ENCODE peak calls at places on chromosomes 16 and 17, in five cellular contexts. F is pancreas; Z is aorta; Y is hepatocyte; P is CD8-positive, alpha-beta memory T cell. X is an unnamed sample.

GRCh38 chr17:45382982-45383381 is 49.7 kb downstream of the ARHGAP27 start:
- DNase-seq in F (no peak), P (no peak), Z (no peak), Y (no peak), X (no peak)

GRCh38 chr16:48014349-48015135 is 141.3 kb downstream of the ABCC12 start:
- DNase-seq in Y (peak), P (no peak), F (no peak), Z (no peak), X (no peak)

GRCh38 chr17:33183487-33184026 is 109.5 kb downstream of the ASIC2 start:
- DNase-seq in Z (no peak), Y (no peak), F (no peak), P (no peak), X (no peak)

GRCh38 chr16:77570574-77570973 is 135.7 kb upstream of the ADAMTS18 start:
- DNase-seq in Z (no peak), Y (no peak), F (no peak), P (no peak), X (no peak)

GRCh38 chr17:15271731-15272130 is 6.6 kb upstream of the PMP22 start:
- DNase-seq in Z (no peak), F (no peak), Y (no peak), P (no peak), X (no peak)

GRCh38 chr17:7213895-7214299 is 5.7 kb downstream of the DLG4 start:
- DNase-seq in Z (peak), Y (peak), F (peak), P (no peak), X (peak)

GRCh38 chr17:45393477-45393876 is 39.2 kb downstream of the ARHGAP27 start:
- DNase-seq in F (no peak), Z (no peak), P (no peak), Y (no peak), X (no peak)

GRCh38 chr17:6330936-6331335 is 104.0 kb downstream of the AIPL1 start:
- DNase-seq in Y (no peak), F (no peak), Z (no peak), P (no peak), X (no peak)

GRCh38 chr16:10951016-10951415 is 6.7 kb downstream of the CLEC16A start:
- DNase-seq in P (no peak), Z (no peak), Y (no peak), F (no peak), X (no peak)

GRCh38 chr17:6254036-6254435 is 180.9 kb downstream of the AIPL1 start:
- DNase-seq in F (no peak), Z (no peak), Y (no peak), P (no peak), X (no peak)

GRCh38 chr16:4306439-4307214 is 9.2 kb upstream of the GLIS2 start:
- DNase-seq in P (peak), Y (peak), F (peak), Z (no peak), X (no peak)

GRCh38 chr16:31141489-31142108 is 6.1 kb upstream of the PRSS8 start:
- DNase-seq in F (peak), Y (peak), P (no peak), Z (no peak), X (no peak)

GRCh38 chr17:56244268-56244890 is 91.1 kb downstream of the ANKFN1 start:
- DNase-seq in P (no peak), Z (no peak), F (no peak), Y (no peak), X (no peak)

GRCh38 chr17:28366605-28367004 is 1.6 kb upstream of the SEBOX start:
- DNase-seq in P (no peak), F (no peak), Z (no peak), Y (no peak), X (no peak)

GRCh38 chr17:74532115-74532514 is 840 bp upstream of the CD300LB start:
- DNase-seq in Y (no peak), F (no peak), P (no peak), Z (peak), X (peak)

GRCh38 chr16:89855986-89856385 is 17.4 kb upstream of the TCF25 start:
- DNase-seq in Z (no peak), Y (no peak), P (no peak), F (no peak), X (no peak)

GRCh38 chr17:82935944-82936767 is 96.3 kb upstream of the ZNF750 start:
- DNase-seq in Y (no peak), F (no peak), P (no peak), Z (peak), X (no peak)

GRCh38 chr16:6146874-6147425 is 1049.4 kb upstream of the EEF2KMT start:
- DNase-seq in F (no peak), Z (no peak), P (no peak), Y (no peak), X (no peak)

GRCh38 chr17:40520991-40521453 is 19.6 kb upstream of the TNS4 start:
- DNase-seq in P (no peak), F (no peak), Z (peak), Y (no peak), X (no peak)

GRCh38 chr16:81571592-81572230 is 127.1 kb downstream of the CMIP start:
- DNase-seq in Y (no peak), Z (no peak), F (no peak), P (no peak), X (no peak)

DNA sequence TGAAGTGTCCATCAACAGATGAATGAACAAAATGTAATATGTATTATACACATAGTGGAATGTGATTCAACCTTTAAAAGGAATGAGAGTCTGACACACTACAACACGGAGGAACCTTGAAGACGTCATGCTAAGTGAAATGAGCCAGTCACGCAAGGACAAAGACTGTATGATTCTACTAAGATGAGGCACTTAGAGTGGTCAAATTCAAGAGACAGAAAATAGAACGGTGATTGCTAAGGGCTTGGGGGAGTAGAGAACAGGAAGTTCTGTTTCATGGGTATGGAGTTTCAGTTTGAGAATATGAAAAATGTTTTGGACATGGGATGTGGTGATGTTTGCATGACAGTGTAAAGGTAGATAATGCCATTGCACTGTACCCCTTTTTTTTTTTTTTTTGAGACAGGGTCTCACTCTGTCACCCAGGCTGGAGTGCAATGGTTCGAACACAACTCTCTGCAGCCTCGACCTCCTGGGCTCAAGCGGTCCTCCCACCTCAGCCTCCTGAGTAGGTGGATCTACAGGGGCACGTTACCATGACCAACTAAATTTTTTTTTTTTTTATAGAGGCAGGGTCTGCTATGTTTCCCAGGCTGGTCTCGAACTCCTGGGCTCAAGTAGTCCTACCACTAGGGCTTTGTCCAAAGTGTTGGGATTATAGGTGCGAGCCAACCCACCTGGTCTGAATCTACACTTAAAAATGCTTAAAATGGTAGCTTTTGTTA is 2.9 kb upstream of the CCDC102A start:
- DNase-seq in P (no peak), Y (no peak), Z (peak), F (no peak), X (no peak)
- H3K27ac ChIP-seq in P (peak), Y (no peak), Z (no peak), F (no peak), X (no peak)

DNA sequence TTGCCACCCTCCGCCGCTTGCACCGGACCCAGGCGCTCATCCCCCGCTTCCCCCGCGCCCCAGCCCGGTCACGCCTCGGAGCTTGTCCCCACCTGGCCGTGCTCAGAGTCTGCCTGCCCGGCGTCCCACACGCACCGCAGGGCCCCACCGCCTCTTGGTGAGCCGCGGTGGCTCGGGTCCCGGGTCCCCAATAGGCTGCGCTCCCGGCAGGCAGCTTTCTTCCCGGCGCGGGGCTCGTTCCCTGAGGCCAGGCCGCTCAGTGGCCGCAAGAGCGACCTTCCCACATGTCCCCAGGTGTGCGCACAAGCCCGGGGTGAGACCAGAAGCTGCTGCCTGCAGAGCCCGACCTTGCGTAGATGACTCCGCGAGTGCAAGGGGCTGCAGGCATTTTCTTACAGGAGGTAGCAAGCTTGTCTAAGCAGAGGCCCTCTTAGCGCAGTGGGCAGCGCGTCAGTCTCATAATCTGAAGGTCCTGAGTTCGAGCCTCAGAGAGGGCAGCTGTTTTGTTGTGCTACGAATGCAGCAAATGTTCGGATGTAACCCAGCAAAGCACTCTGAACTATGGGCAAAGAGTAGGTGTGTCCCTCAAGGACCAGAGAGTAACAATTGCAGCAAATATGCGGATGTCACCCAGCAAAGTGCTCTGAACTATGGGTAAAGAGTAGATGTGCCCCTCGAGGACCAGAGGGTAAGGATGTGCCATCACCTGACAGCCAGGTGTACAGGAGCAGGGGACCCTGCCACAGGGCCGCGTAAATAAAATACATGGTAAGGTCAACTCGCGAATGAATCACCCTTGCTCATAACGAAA is 15.6 kb downstream of the TLE7 start:
- DNase-seq in Z (peak), F (peak), Y (peak), P (no peak), X (no peak)
- H3K4me3 ChIP-seq in Z (no peak), F (no peak), Y (peak), P (no peak), X (no peak)

GRCh38 chr17:81578561-81579225 is 26.5 kb upstream of the FAAP100 start:
- DNase-seq in F (no peak), P (no peak), Z (no peak), Y (no peak), X (no peak)
- H3K27ac ChIP-seq in F (no peak), P (no peak), Z (no peak), Y (peak), X (no peak)

GRCh38 chr17:9230346-9230745 is 209.0 kb downstream of the NTN1 start:
- DNase-seq in F (no peak), Y (no peak), P (no peak), Z (no peak), X (no peak)
- H3K4me3 ChIP-seq in F (no peak), Y (no peak), P (no peak), Z (no peak), X (no peak)

GRCh38 chr17:19398301-19399181 is 11.6 kb upstream of the MFAP4 start:
- DNase-seq in P (no peak), Y (peak), F (no peak), Z (peak), X (peak)
- H3K27ac ChIP-seq in P (no peak), Y (peak), F (peak), Z (peak), X (no peak)

GRCh38 chr16:54283735-54284318 is 2.8 kb downstream of the IRX3 start:
- DNase-seq in P (no peak), F (no peak), Y (no peak), Z (no peak), X (no peak)
- H3K4me3 ChIP-seq in P (no peak), F (peak), Y (peak), Z (no peak), X (no peak)

DNA sequence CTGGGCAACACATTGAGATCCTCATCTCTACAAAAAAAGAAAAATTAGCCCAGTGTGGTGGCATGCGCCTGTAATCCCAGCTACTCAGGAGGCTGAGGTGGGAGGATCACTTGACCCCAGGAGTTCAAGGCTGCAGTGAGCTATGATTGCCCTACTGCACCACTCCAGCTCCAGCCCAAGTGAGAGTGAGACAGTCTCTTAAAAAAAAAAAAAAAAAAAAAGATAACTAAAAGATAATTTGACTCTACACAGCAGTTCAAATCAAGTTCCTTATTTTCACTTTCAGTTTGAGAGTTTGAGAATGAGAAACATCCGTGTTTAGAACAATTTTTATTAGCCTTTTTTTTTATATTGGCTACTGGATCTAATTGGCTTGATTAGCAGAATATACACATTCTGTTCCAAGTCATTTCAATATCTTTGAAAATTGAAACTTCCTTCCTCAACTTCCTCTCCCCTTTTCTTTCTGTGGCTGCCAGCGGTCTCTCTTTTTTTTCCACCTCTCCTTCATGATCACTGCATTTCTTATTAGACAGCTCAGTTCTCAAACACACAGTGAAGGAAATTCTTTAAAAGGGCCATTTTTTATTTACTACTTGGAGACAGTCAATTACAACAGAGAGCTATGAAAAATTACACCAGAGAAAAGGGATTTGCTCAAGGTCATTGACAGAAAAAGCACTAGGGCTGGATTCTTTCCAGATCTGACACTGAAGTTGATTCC is 4.5 kb upstream of the ACSF2 start:
- DNase-seq in Z (no peak), F (no peak), P (no peak), Y (no peak), X (no peak)
- H3K27ac ChIP-seq in Z (no peak), F (no peak), P (peak), Y (peak), X (no peak)

GRCh38 chr17:10033449-10033848 is 128.4 kb upstream of the RCVRN start:
- DNase-seq in P (no peak), Z (no peak), F (no peak), Y (no peak), X (no peak)
- H3K4me3 ChIP-seq in P (no peak), Z (no peak), F (no peak), Y (no peak), X (no peak)

GRCh38 chr17:50697076-50697475 is 10.6 kb downstream of the ANKRD40 start:
- DNase-seq in F (no peak), P (no peak), Z (no peak), Y (no peak), X (no peak)

GRCh38 chr17:50699410-50699809 is 8.3 kb downstream of the ANKRD40 start:
- DNase-seq in Z (no peak), Y (no peak), F (no peak), P (no peak), X (no peak)

GRCh38 chr17:50697663-50698272 is 9.9 kb downstream of the ANKRD40 start:
- DNase-seq in Z (no peak), F (no peak), P (no peak), Y (no peak), X (no peak)

GRCh38 chr17:50693041-50693682 is 14.6 kb downstream of the ANKRD40 start:
- DNase-seq in Z (no peak), P (no peak), F (no peak), Y (no peak), X (no peak)

DNA sequence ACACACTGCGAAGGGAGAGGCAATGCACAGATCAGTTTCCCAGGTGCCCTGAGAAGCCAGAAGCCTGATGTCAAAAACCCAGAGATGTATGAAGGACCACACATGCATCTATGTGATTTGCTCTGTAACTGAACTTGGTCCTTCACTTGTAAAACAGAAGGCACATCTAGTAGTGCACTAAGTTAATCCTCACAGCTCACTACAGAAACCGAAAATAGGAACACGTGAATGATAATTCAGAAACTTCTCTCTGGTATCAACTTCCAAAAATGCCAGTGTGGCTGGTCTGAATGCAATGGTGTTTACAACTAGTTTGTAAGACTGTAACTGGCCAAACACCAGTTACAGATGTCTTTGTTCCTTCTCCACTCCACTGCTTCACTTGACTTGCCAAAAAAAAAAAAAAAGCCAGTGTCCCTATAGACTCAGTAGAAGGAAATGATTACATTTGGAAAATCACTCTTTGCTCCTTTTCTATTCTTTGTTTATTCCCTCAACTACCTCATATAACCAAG is 11.3 kb downstream of the ANKRD40 start:
- DNase-seq in F (no peak), Z (no peak), Y (no peak), P (no peak), X (no peak)
- H3K27ac ChIP-seq in F (no peak), Z (no peak), Y (no peak), P (no peak), X (no peak)

X was measured in SJCRH30.